ENCODE peak calls at places on chromosomes 3 and 15, in seven cellular contexts. P is stimulated activated CD4-positive, alpha-beta T cell treated with anti-CD3 and anti-CD28 coated beads, Interleukin-12 subunit alpha, Interleukin-12 subunit beta, amount 100 ng/mL, for 24 hours; J is activated T-helper 1 cell treated with Interleukin-2 at 50 U/mL for 16 hours; F is GM23338; S is HCEC 1CT; H is activated effector memory CD4-positive, alpha-beta T cell treated with Interleukin-2 at 50 U/mL for 16 hours; A is effector memory CD4-positive, alpha-beta T cell. E is an unnamed sample.

GRCh38 chr15:25545017-25545416 is 106.2 kb upstream of the UBE3A start:
- DNase-seq in H (no peak), F (no peak), A (no peak), J (no peak), P (no peak), S (no peak), E (no peak)

GRCh38 chr3:73624363-73625123 is at the start of gene PDZRN3:
- DNase-seq in H (no peak), S (peak), P (no peak), F (peak), J (no peak), A (no peak), E (no peak)

GRCh38 chr15:101209285-101209821 is 42.5 kb downstream of the CHSY1 start:
- DNase-seq in F (no peak), A (no peak), J (no peak), S (no peak), P (no peak), H (no peak), E (no peak)

GRCh38 chr3:30372837-30373236 is 233.6 kb upstream of the TGFBR2 start:
- DNase-seq in J (no peak), A (no peak), P (no peak), F (no peak), H (no peak), S (no peak), E (no peak)

GRCh38 chr3:32249184-32249782 is 10.8 kb downstream of the CMTM8 start:
- DNase-seq in H (no peak), A (no peak), S (peak), F (no peak), J (no peak), P (no peak), E (no peak)

GRCh38 chr15:68542771-68543544 is 35.8 kb upstream of the CORO2B start:
- DNase-seq in H (no peak), P (no peak), F (no peak), A (no peak), S (peak), J (no peak), E (no peak)

GRCh38 chr3:132641837-132642538 is 17.6 kb downstream of the ACAD11 start:
- DNase-seq in A (no peak), P (no peak), F (peak), H (no peak), J (no peak), S (peak), E (no peak)

GRCh38 chr3:36649078-36649477 is 115.3 kb downstream of the DCLK3 start:
- DNase-seq in A (no peak), S (no peak), P (no peak), H (no peak), F (no peak), J (no peak), E (no peak)

GRCh38 chr3:194287977-194288706 is 63.0 kb downstream of the CPN2 start:
- DNase-seq in H (no peak), P (no peak), J (no peak), S (no peak), A (no peak), F (no peak), E (no peak)

GRCh38 chr15:33098082-33099058 is 96.1 kb downstream of the FMN1 start:
- DNase-seq in P (no peak), J (no peak), H (no peak), F (no peak), S (peak), A (no peak), E (no peak)

GRCh38 chr3:60933828-60934227 is 317.4 kb downstream of the FHIT start:
- DNase-seq in S (no peak), H (no peak), A (no peak), P (no peak), J (no peak), F (no peak), E (no peak)

GRCh38 chr15:52281085-52282035 is 14.2 kb downstream of the MYO5C start:
- DNase-seq in H (no peak), J (no peak), F (no peak), S (no peak), P (no peak), A (no peak), E (no peak)

GRCh38 chr3:52244061-52244628 is 1.4 kb upstream of the PPM1M start:
- DNase-seq in P (no peak), J (no peak), F (no peak), A (no peak), S (peak), H (no peak), E (no peak)

GRCh38 chr15:85598203-85598602 is 196.5 kb downstream of the KLHL25 start:
- DNase-seq in A (no peak), P (no peak), S (no peak), F (no peak), H (no peak), J (no peak), E (no peak)

GRCh38 chr15:67188551-67189218 is 65.8 kb downstream of the AAGAB start:
- DNase-seq in F (no peak), J (no peak), H (no peak), A (no peak), S (peak), P (no peak), E (no peak)

GRCh38 chr3:5476403-5476802 is 288.9 kb downstream of the EDEM1 start:
- DNase-seq in P (no peak), S (no peak), F (no peak), A (no peak), J (no peak), H (no peak), E (no peak)

GRCh38 chr3:143471705-143472104 is 352.1 kb downstream of the CHST2 start:
- DNase-seq in P (no peak), J (no peak), H (no peak), F (peak), S (no peak), A (no peak), E (no peak)

GRCh38 chr15:59242649-59243048 is 36.0 kb downstream of the LDHAL6B start:
- DNase-seq in S (peak), H (no peak), A (no peak), F (no peak), P (no peak), J (no peak), E (no peak)

GRCh38 chr3:188962253-188963247 is 209.2 kb upstream of the TPRG1 start:
- DNase-seq in J (no peak), P (no peak), H (no peak), S (no peak), F (no peak), A (no peak), E (no peak)

GRCh38 chr3:53194218-53195065 is 33.4 kb downstream of the PRKCD start:
- DNase-seq in H (no peak), S (no peak), F (peak), J (no peak), A (no peak), P (no peak), E (no peak)

GRCh38 chr3:79410617-79411016 is 357.2 kb downstream of the ROBO1 start:
- DNase-seq in J (no peak), F (no peak), P (no peak), A (no peak), S (no peak), H (no peak), E (no peak)

GRCh38 chr3:99475229-99475628 is 163.2 kb upstream of the COL8A1 start:
- DNase-seq in J (no peak), H (no peak), S (peak), A (no peak), F (no peak), P (no peak), E (no peak)

GRCh38 chr3:46853441-46854410 is 9.5 kb downstream of the MYL3 start:
- DNase-seq in H (no peak), P (no peak), J (no peak), S (no peak), A (no peak), F (no peak), E (no peak)

GRCh38 chr3:51948016-51948580 is 5.9 kb downstream of the PARP3 start:
- DNase-seq in H (no peak), P (no peak), S (no peak), A (no peak), F (no peak), J (no peak), E (no peak)

E was measured in effector CD4-positive, alpha-beta T cell.